ENCODE peak calls at places on chromosomes 2 and 18, in four cellular contexts. One of them, this sample, is unnamed.

GRCh38 chr2:142131016-142131714 is at the start of gene LRP1B:
- DNase-seq in HepG2: peak
- DNase-seq in endothelial cell of umbilical vein: peak
- DNase-seq in ovary: peak
- DNase-seq in this sample: peak

GRCh38 chr2:8543412-8544167 is 138.3 kb upstream of the ID2 start:
- DNase-seq in HepG2: no peak
- DNase-seq in endothelial cell of umbilical vein: no peak
- DNase-seq in ovary: no peak
- DNase-seq in this sample: peak

GRCh38 chr2:65071499-65072180 is 15.4 kb downstream of the CEP68 start:
- DNase-seq in HepG2: no peak
- DNase-seq in endothelial cell of umbilical vein: no peak
- DNase-seq in ovary: peak
- DNase-seq in this sample: peak

GRCh38 chr2:240528406-240529040 is 29.3 kb downstream of the ANKMY1 start:
- DNase-seq in HepG2: no peak
- DNase-seq in endothelial cell of umbilical vein: no peak
- DNase-seq in ovary: no peak
- DNase-seq in this sample: no peak

GRCh38 chr2:14712091-14712490 is 79.6 kb downstream of the LRATD1 start:
- DNase-seq in HepG2: no peak
- DNase-seq in endothelial cell of umbilical vein: no peak
- DNase-seq in ovary: no peak
- DNase-seq in this sample: no peak

GRCh38 chr2:230326453-230327417 is at the start of gene SP140L:
- DNase-seq in HepG2: peak
- DNase-seq in endothelial cell of umbilical vein: peak
- DNase-seq in ovary: peak
- DNase-seq in this sample: peak

GRCh38 chr2:196563876-196564275 is 75.6 kb upstream of the CCDC150 start:
- DNase-seq in HepG2: no peak
- DNase-seq in endothelial cell of umbilical vein: peak
- DNase-seq in ovary: no peak
- DNase-seq in this sample: no peak

GRCh38 chr2:18363348-18363747 is 197.1 kb downstream of the RDH14 start:
- DNase-seq in HepG2: no peak
- DNase-seq in endothelial cell of umbilical vein: no peak
- DNase-seq in ovary: no peak
- DNase-seq in this sample: no peak

GRCh38 chr2:157877761-157878400 is 1.8 kb upstream of the ACVR1 start:
- DNase-seq in HepG2: no peak
- DNase-seq in endothelial cell of umbilical vein: no peak
- DNase-seq in ovary: no peak
- DNase-seq in this sample: no peak

GRCh38 chr2:207156045-207156444 is 9.7 kb downstream of the KLF7 start:
- DNase-seq in HepG2: no peak
- DNase-seq in endothelial cell of umbilical vein: no peak
- DNase-seq in ovary: no peak
- DNase-seq in this sample: no peak

GRCh38 chr2:28282861-28283646 is 109.6 kb upstream of the FOSL2 start:
- DNase-seq in HepG2: no peak
- DNase-seq in endothelial cell of umbilical vein: no peak
- DNase-seq in ovary: no peak
- DNase-seq in this sample: no peak

GRCh38 chr2:138565251-138565598 is 63.7 kb downstream of the SPOPL start:
- DNase-seq in HepG2: no peak
- DNase-seq in endothelial cell of umbilical vein: no peak
- DNase-seq in ovary: no peak
- DNase-seq in this sample: no peak

GRCh38 chr18:57859314-57859713 is 56.2 kb upstream of the ATP8B1 start:
- DNase-seq in HepG2: peak
- DNase-seq in endothelial cell of umbilical vein: peak
- DNase-seq in ovary: no peak
- DNase-seq in this sample: peak

GRCh38 chr18:13460946-13461345 is 242.4 kb downstream of the LDLRAD4 start:
- DNase-seq in HepG2: no peak
- DNase-seq in endothelial cell of umbilical vein: no peak
- DNase-seq in ovary: no peak
- DNase-seq in this sample: no peak

GRCh38 chr18:38886852-38887670 is 1321.5 kb upstream of the CELF4 start:
- DNase-seq in HepG2: no peak
- DNase-seq in endothelial cell of umbilical vein: no peak
- DNase-seq in ovary: no peak
- DNase-seq in this sample: no peak

GRCh38 chr2:2749206-2749598 is 418.1 kb upstream of the MYT1L start:
- DNase-seq in HepG2: no peak
- DNase-seq in endothelial cell of umbilical vein: no peak
- DNase-seq in ovary: no peak
- DNase-seq in this sample: no peak

GRCh38 chr2:119372778-119373568 is 6.2 kb downstream of the DBI start:
- DNase-seq in HepG2: no peak
- DNase-seq in endothelial cell of umbilical vein: no peak
- DNase-seq in ovary: no peak
- DNase-seq in this sample: peak

GRCh38 chr2:239165206-239165831 is 235.5 kb downstream of the HDAC4 start:
- DNase-seq in HepG2: no peak
- DNase-seq in endothelial cell of umbilical vein: no peak
- DNase-seq in ovary: peak
- DNase-seq in this sample: no peak

GRCh38 chr2:203195331-203195730 is 43.5 kb upstream of the CYP20A1 start:
- DNase-seq in HepG2: no peak
- DNase-seq in endothelial cell of umbilical vein: peak
- DNase-seq in ovary: no peak
- DNase-seq in this sample: no peak

GRCh38 chr2:223104741-223105140 is 52.8 kb downstream of the KCNE4 start:
- DNase-seq in HepG2: no peak
- DNase-seq in endothelial cell of umbilical vein: no peak
- DNase-seq in ovary: no peak
- DNase-seq in this sample: no peak

GRCh38 chr18:25392199-25392598 is 40.2 kb upstream of the ZNF521 start:
- DNase-seq in HepG2: no peak
- DNase-seq in endothelial cell of umbilical vein: no peak
- DNase-seq in ovary: no peak
- DNase-seq in this sample: no peak

GRCh38 chr2:526918-527317 is 150.3 kb downstream of the TMEM18 start:
- DNase-seq in HepG2: no peak
- DNase-seq in endothelial cell of umbilical vein: no peak
- DNase-seq in ovary: no peak
- DNase-seq in this sample: no peak

GRCh38 chr2:224948859-224949258 is 93.4 kb downstream of the DOCK10 start:
- DNase-seq in HepG2: no peak
- DNase-seq in endothelial cell of umbilical vein: peak
- DNase-seq in ovary: no peak
- DNase-seq in this sample: peak

GRCh38 chr2:215696998-215697397 is 261.1 kb upstream of the FN1 start:
- DNase-seq in HepG2: no peak
- DNase-seq in endothelial cell of umbilical vein: no peak
- DNase-seq in ovary: no peak
- DNase-seq in this sample: no peak

GRCh38 chr2:226791487-226792081 is 8.0 kb downstream of the IRS1 start:
- DNase-seq in HepG2: no peak
- DNase-seq in endothelial cell of umbilical vein: peak
- DNase-seq in ovary: peak
- DNase-seq in this sample: peak
- TF ChIP-seq POLR2A in HepG2: no peak
- TF ChIP-seq POLR2A in endothelial cell of umbilical vein: no peak
- TF ChIP-seq POLR2A in ovary: peak
- TF ChIP-seq POLR2A in this sample: no peak

GRCh38 chr2:122390406-122390805 is 635.0 kb downstream of the TSN start:
- DNase-seq in HepG2: no peak
- DNase-seq in endothelial cell of umbilical vein: no peak
- DNase-seq in ovary: no peak
- DNase-seq in this sample: peak

GRCh38 chr2:122388208-122388607 is 632.8 kb downstream of the TSN start:
- DNase-seq in HepG2: no peak
- DNase-seq in endothelial cell of umbilical vein: no peak
- DNase-seq in ovary: no peak
- DNase-seq in this sample: no peak

GRCh38 chr2:122389694-122390093 is 634.2 kb downstream of the TSN start:
- DNase-seq in HepG2: no peak
- DNase-seq in endothelial cell of umbilical vein: no peak
- DNase-seq in ovary: no peak
- DNase-seq in this sample: no peak

GRCh38 chr2:122395687-122396086 is 640.2 kb downstream of the TSN start:
- DNase-seq in HepG2: no peak
- DNase-seq in endothelial cell of umbilical vein: no peak
- DNase-seq in ovary: no peak
- DNase-seq in this sample: no peak

DNA sequence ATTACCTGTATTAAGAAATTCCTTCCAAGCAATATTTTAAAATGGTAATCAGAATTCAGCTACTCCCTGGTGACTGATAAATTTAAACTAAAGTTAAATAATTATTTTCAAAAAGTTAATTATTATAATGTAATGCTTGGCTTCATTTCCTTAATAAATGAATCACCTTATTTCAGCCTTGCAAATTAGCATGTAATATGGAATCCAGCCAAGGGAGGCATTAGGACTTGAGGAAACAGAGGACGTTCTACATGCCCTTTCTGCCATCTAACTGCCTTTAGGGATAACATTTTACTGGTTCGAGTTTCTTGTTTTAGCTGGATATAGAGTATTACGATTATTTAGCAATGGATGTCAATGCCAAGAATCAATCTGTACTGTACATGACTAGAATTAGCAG is 636.3 kb downstream of the TSN start:
- DNase-seq in HepG2: no peak
- DNase-seq in endothelial cell of umbilical vein: no peak
- DNase-seq in ovary: no peak
- DNase-seq in this sample: no peak
- TF ChIP-seq CTCF in HepG2: no peak
- TF ChIP-seq CTCF in endothelial cell of umbilical vein: no peak
- TF ChIP-seq CTCF in ovary: no peak
- TF ChIP-seq CTCF in this sample: no peak

GRCh38 chr2:109321570-109321969 is 192.6 kb downstream of the SH3RF3 start:
- DNase-seq in HepG2: no peak
- DNase-seq in endothelial cell of umbilical vein: no peak
- DNase-seq in ovary: no peak
- DNase-seq in this sample: no peak

GRCh38 chr2:109317471-109318090 is 188.6 kb downstream of the SH3RF3 start:
- DNase-seq in HepG2: no peak
- DNase-seq in endothelial cell of umbilical vein: no peak
- DNase-seq in ovary: peak
- DNase-seq in this sample: no peak

GRCh38 chr2:109320195-109320935 is 191.4 kb downstream of the SH3RF3 start:
- DNase-seq in HepG2: no peak
- DNase-seq in endothelial cell of umbilical vein: no peak
- DNase-seq in ovary: no peak
- DNase-seq in this sample: no peak

GRCh38 chr2:109318150-109318948 is 189.3 kb downstream of the SH3RF3 start:
- DNase-seq in HepG2: peak
- DNase-seq in endothelial cell of umbilical vein: no peak
- DNase-seq in ovary: peak
- DNase-seq in this sample: no peak

GRCh38 chr2:109318949-109319342 is 189.9 kb downstream of the SH3RF3 start:
- DNase-seq in HepG2: no peak
- DNase-seq in endothelial cell of umbilical vein: no peak
- DNase-seq in ovary: no peak
- DNase-seq in this sample: no peak
- H3K4me3 ChIP-seq in HepG2: no peak
- H3K4me3 ChIP-seq in endothelial cell of umbilical vein: no peak
- H3K4me3 ChIP-seq in ovary: no peak
- H3K4me3 ChIP-seq in this sample: no peak

GRCh38 chr2:1743396-1744150 is 742 bp downstream of the PXDN start:
- DNase-seq in HepG2: no peak
- DNase-seq in endothelial cell of umbilical vein: peak
- DNase-seq in ovary: peak
- DNase-seq in this sample: peak
- TF ChIP-seq POLR2A in HepG2: no peak
- TF ChIP-seq POLR2A in endothelial cell of umbilical vein: no peak
- TF ChIP-seq POLR2A in ovary: no peak
- TF ChIP-seq POLR2A in this sample: no peak

This sample was measured in NB4.